ENCODE peak calls at places on chromosomes 12 and 14, in ten cellular contexts. J is T-helper 2 cell; F is NCI-H1105 treated with DMSO at 0.1 percent for 48 hours; V is pons; P is cerebellar cortex; A is Karpas-422; R is T47D; X is HL-60; Q is right lobe of liver; M is activated CD8-positive, alpha-beta memory T cell treated with anti-CD3 and anti-CD28 coated beads for 24 hours. K is an unnamed sample.

GRCh38 chr14:65810326-65810725 is 397.8 kb downstream of the FUT8 start:
- DNase-seq in J (no peak), F (no peak), V (no peak), P (no peak), A (no peak), R (no peak), X (no peak), Q (no peak), M (no peak), K (no peak)

GRCh38 chr12:47927346-47927745 is 22.6 kb upstream of the VDR start:
- DNase-seq in J (no peak), F (no peak), V (no peak), P (no peak), A (no peak), R (no peak), X (no peak), Q (no peak), M (no peak), K (no peak)

GRCh38 chr14:67773844-67774377 is 42.5 kb downstream of the ZFYVE26 start:
- DNase-seq in J (no peak), F (no peak), V (no peak), P (no peak), A (no peak), R (no peak), X (no peak), Q (no peak), M (no peak), K (no peak)

GRCh38 chr14:90781344-90781761 is 34.9 kb downstream of the TTC7B start:
- DNase-seq in J (no peak), F (no peak), V (no peak), P (no peak), A (no peak), R (no peak), X (no peak), Q (peak), M (no peak), K (no peak)

GRCh38 chr14:83384253-83384652 is 1850.6 kb upstream of the SEL1L start:
- DNase-seq in J (no peak), F (no peak), V (no peak), P (no peak), A (peak), R (no peak), X (no peak), Q (no peak), M (no peak), K (no peak)

GRCh38 chr14:74907744-74908143 is 15.3 kb downstream of the RPS6KL1 start:
- DNase-seq in J (no peak), F (no peak), V (no peak), P (no peak), A (no peak), R (no peak), X (no peak), Q (no peak), M (no peak), K (no peak)

GRCh38 chr12:100401660-100402059 is 44.8 kb downstream of the SLC17A8 start:
- DNase-seq in J (no peak), F (no peak), V (no peak), P (no peak), A (no peak), R (no peak), X (no peak), Q (no peak), M (no peak), K (no peak)

GRCh38 chr14:105086833-105087307 is 21.6 kb upstream of the GPR132 start:
- DNase-seq in J (peak), F (peak), V (no peak), P (peak), A (peak), R (peak), X (peak), Q (peak), M (peak), K (peak)

GRCh38 chr12:110590059-110590458 is 6.9 kb upstream of the PPTC7 start:
- DNase-seq in J (no peak), F (no peak), V (no peak), P (no peak), A (no peak), R (no peak), X (no peak), Q (no peak), M (no peak), K (no peak)

GRCh38 chr14:59336078-59336477 is 129.1 kb downstream of the GPR135 start:
- DNase-seq in J (no peak), F (no peak), V (no peak), P (no peak), A (no peak), R (no peak), X (no peak), Q (no peak), M (no peak), K (no peak)

GRCh38 chr14:54562334-54562733 is 4.6 kb upstream of the SAMD4A start:
- DNase-seq in J (no peak), F (no peak), V (no peak), P (no peak), A (no peak), R (no peak), X (no peak), Q (no peak), M (no peak), K (no peak)

GRCh38 chr12:65881348-65881961 is 57.2 kb downstream of the HMGA2 start:
- DNase-seq in J (no peak), F (no peak), V (no peak), P (no peak), A (no peak), R (peak), X (peak), Q (no peak), M (no peak), K (no peak)

GRCh38 chr12:101946233-101946611 is 68.8 kb downstream of the DRAM1 start:
- DNase-seq in J (no peak), F (no peak), V (no peak), P (no peak), A (no peak), R (no peak), X (no peak), Q (no peak), M (no peak), K (no peak)

GRCh38 chr12:96501139-96501741 is 11.9 kb downstream of the CFAP54 start:
- DNase-seq in J (peak), F (no peak), V (no peak), P (no peak), A (no peak), R (peak), X (peak), Q (no peak), M (peak), K (peak)

GRCh38 chr14:98008381-98009113 is 1211.4 kb downstream of the VRK1 start:
- DNase-seq in J (no peak), F (no peak), V (no peak), P (no peak), A (no peak), R (no peak), X (no peak), Q (no peak), M (no peak), K (no peak)

GRCh38 chr12:2291182-2291832 is 238.5 kb downstream of the CACNA1C start:
- DNase-seq in J (no peak), F (peak), V (no peak), P (peak), A (peak), R (peak), X (peak), Q (no peak), M (no peak), K (no peak)

GRCh38 chr12:91139264-91139663 is 28.0 kb upstream of the LUM start:
- DNase-seq in J (no peak), F (no peak), V (no peak), P (no peak), A (no peak), R (no peak), X (no peak), Q (no peak), M (no peak), K (no peak)

GRCh38 chr12:69476276-69477017 is 6.3 kb downstream of the FRS2 start:
- DNase-seq in J (no peak), F (peak), V (peak), P (peak), A (no peak), R (peak), X (no peak), Q (no peak), M (no peak), K (no peak)

GRCh38 chr12:101539148-101539547 is 55.6 kb upstream of the MYBPC1 start:
- DNase-seq in J (no peak), F (no peak), V (no peak), P (no peak), A (no peak), R (no peak), X (no peak), Q (peak), M (no peak), K (no peak)

GRCh38 chr12:31387466-31387865 is 61.5 kb upstream of the SINHCAF start:
- DNase-seq in J (no peak), F (no peak), V (peak), P (peak), A (no peak), R (no peak), X (no peak), Q (no peak), M (no peak), K (no peak)

GRCh38 chr12:62986844-62987243 is 51.9 kb upstream of the PPM1H start:
- DNase-seq in J (no peak), F (no peak), V (no peak), P (no peak), A (no peak), R (no peak), X (no peak), Q (no peak), M (no peak), K (no peak)

GRCh38 chr12:50353869-50354593 is 42.4 kb downstream of the FAM186A start:
- DNase-seq in J (no peak), F (no peak), V (no peak), P (no peak), A (peak), R (no peak), X (no peak), Q (no peak), M (no peak), K (no peak)

GRCh38 chr14:70822706-70823185 is 13.4 kb upstream of the MAP3K9 start:
- DNase-seq in J (no peak), F (peak), V (no peak), P (no peak), A (no peak), R (peak), X (no peak), Q (no peak), M (peak), K (no peak)

GRCh38 chr12:92089559-92089958 is 56.1 kb downstream of the BTG1 start:
- DNase-seq in J (no peak), F (no peak), V (no peak), P (no peak), A (no peak), R (no peak), X (no peak), Q (no peak), M (no peak), K (no peak)

GRCh38 chr14:99511421-99512109 is 30.4 kb downstream of the CCNK start:
- DNase-seq in J (no peak), F (no peak), V (peak), P (no peak), A (no peak), R (no peak), X (no peak), Q (no peak), M (peak), K (no peak)

GRCh38 chr12:102638777-102639176 is 158.4 kb upstream of the IGF1 start:
- DNase-seq in J (no peak), F (no peak), V (no peak), P (no peak), A (no peak), R (no peak), X (no peak), Q (no peak), M (no peak), K (no peak)

GRCh38 chr12:8687846-8688601 is 9.8 kb upstream of the RIMKLB start:
- DNase-seq in J (no peak), F (peak), V (peak), P (peak), A (no peak), R (peak), X (no peak), Q (no peak), M (no peak), K (no peak)

GRCh38 chr14:104797112-104798044 is 1.8 kb upstream of the AKT1 start:
- DNase-seq in J (no peak), F (no peak), V (no peak), P (peak), A (peak), R (peak), X (no peak), Q (no peak), M (no peak), K (no peak)

GRCh38 chr12:93913845-93914244 is 234.5 kb upstream of the PLXNC1 start:
- DNase-seq in J (no peak), F (no peak), V (no peak), P (no peak), A (no peak), R (no peak), X (no peak), Q (no peak), M (no peak), K (no peak)

GRCh38 chr14:54908230-54908629 is 5.6 kb upstream of the GCH1 start:
- DNase-seq in J (no peak), F (no peak), V (no peak), P (no peak), A (no peak), R (no peak), X (no peak), Q (no peak), M (no peak), K (peak)

GRCh38 chr12:69880566-69880965 is 55.5 kb downstream of the MYRFL start:
- DNase-seq in J (no peak), F (no peak), V (no peak), P (no peak), A (peak), R (peak), X (no peak), Q (no peak), M (no peak), K (no peak)